ENCODE peak calls at places on chromosomes 4 and X, in seven cellular contexts. One of them, this sample, is unnamed.

GRCh38 chr4:112889619-112890294 is 159.7 kb upstream of the ANK2 start:
- DNase-seq in HepG2: no peak
- DNase-seq in K562: no peak
- DNase-seq in SK-N-SH: no peak
- DNase-seq in GM12878: peak; percentile 23
- DNase-seq in HCT116: no peak
- DNase-seq in H1: no peak
- DNase-seq in this sample: no peak

GRCh38 chr4:25146076-25146475 is 14.2 kb downstream of the SEPSECS start:
- DNase-seq in K562: peak; percentile 27
- DNase-seq in SK-N-SH: no peak
- DNase-seq in HCT116: no peak
- DNase-seq in GM12878: no peak
- DNase-seq in H1: no peak
- DNase-seq in HepG2: no peak
- DNase-seq in this sample: no peak

GRCh38 chrX:70549429-70549828 is 104.8 kb downstream of the DLG3 start:
- DNase-seq in H1: no peak
- DNase-seq in HCT116: no peak
- DNase-seq in HepG2: no peak
- DNase-seq in K562: no peak
- DNase-seq in GM12878: no peak
- DNase-seq in SK-N-SH: no peak
- DNase-seq in this sample: no peak

GRCh38 chr4:1674682-1675081 is 9.4 kb downstream of the FAM53A start:
- DNase-seq in HepG2: no peak
- DNase-seq in H1: no peak
- DNase-seq in K562: no peak
- DNase-seq in SK-N-SH: peak; percentile 38
- DNase-seq in GM12878: no peak
- DNase-seq in HCT116: no peak
- DNase-seq in this sample: no peak

GRCh38 chrX:106898462-106898861 is 4.7 kb downstream of the RIPPLY1 start:
- DNase-seq in HepG2: peak; percentile 80
- DNase-seq in GM12878: peak; percentile 16
- DNase-seq in HCT116: no peak
- DNase-seq in K562: peak; percentile 34
- DNase-seq in H1: no peak
- DNase-seq in SK-N-SH: peak; percentile 14
- DNase-seq in this sample: peak; percentile 53

GRCh38 chrX:133697656-133698055 is 282.4 kb upstream of the GPC4 start:
- DNase-seq in K562: no peak
- DNase-seq in H1: no peak
- DNase-seq in HCT116: no peak
- DNase-seq in SK-N-SH: no peak
- DNase-seq in GM12878: no peak
- DNase-seq in HepG2: no peak
- DNase-seq in this sample: no peak

GRCh38 chrX:68726366-68726765 is 78.9 kb downstream of the STARD8 start:
- DNase-seq in GM12878: no peak
- DNase-seq in SK-N-SH: no peak
- DNase-seq in K562: no peak
- DNase-seq in HCT116: no peak
- DNase-seq in HepG2: no peak
- DNase-seq in H1: no peak
- DNase-seq in this sample: no peak

GRCh38 chrX:65595460-65595876 is 60.9 kb upstream of the LAS1L start:
- DNase-seq in K562: peak; percentile 84
- DNase-seq in HepG2: peak; percentile 66
- DNase-seq in H1: peak; percentile 92
- DNase-seq in HCT116: peak; percentile 84
- DNase-seq in SK-N-SH: peak; percentile 70
- DNase-seq in GM12878: peak; percentile 89
- DNase-seq in this sample: peak; percentile 74

GRCh38 chrX:115364625-115365024 is 75.1 kb downstream of the LUZP4 start:
- DNase-seq in HCT116: no peak
- DNase-seq in HepG2: peak; percentile 46
- DNase-seq in GM12878: no peak
- DNase-seq in K562: no peak
- DNase-seq in H1: no peak
- DNase-seq in SK-N-SH: no peak
- DNase-seq in this sample: no peak

GRCh38 chr4:171846232-171846631 is 33.0 kb downstream of the GALNTL6 start:
- DNase-seq in HCT116: peak; percentile 42
- DNase-seq in K562: peak; percentile 17
- DNase-seq in H1: peak; percentile 82
- DNase-seq in HepG2: peak; percentile 31
- DNase-seq in GM12878: no peak
- DNase-seq in SK-N-SH: peak; percentile 37
- DNase-seq in this sample: no peak

GRCh38 chrX:129781134-129782014 is 1.6 kb downstream of the SASH3 start:
- DNase-seq in HCT116: no peak
- DNase-seq in GM12878: peak; percentile 83
- DNase-seq in SK-N-SH: no peak
- DNase-seq in H1: no peak
- DNase-seq in K562: no peak
- DNase-seq in HepG2: no peak
- DNase-seq in this sample: no peak

GRCh38 chr4:5152521-5152920 is 101.2 kb downstream of the STK32B start:
- DNase-seq in GM12878: no peak
- DNase-seq in K562: no peak
- DNase-seq in H1: peak; percentile 22
- DNase-seq in HepG2: no peak
- DNase-seq in SK-N-SH: no peak
- DNase-seq in HCT116: no peak
- DNase-seq in this sample: no peak

DNA sequence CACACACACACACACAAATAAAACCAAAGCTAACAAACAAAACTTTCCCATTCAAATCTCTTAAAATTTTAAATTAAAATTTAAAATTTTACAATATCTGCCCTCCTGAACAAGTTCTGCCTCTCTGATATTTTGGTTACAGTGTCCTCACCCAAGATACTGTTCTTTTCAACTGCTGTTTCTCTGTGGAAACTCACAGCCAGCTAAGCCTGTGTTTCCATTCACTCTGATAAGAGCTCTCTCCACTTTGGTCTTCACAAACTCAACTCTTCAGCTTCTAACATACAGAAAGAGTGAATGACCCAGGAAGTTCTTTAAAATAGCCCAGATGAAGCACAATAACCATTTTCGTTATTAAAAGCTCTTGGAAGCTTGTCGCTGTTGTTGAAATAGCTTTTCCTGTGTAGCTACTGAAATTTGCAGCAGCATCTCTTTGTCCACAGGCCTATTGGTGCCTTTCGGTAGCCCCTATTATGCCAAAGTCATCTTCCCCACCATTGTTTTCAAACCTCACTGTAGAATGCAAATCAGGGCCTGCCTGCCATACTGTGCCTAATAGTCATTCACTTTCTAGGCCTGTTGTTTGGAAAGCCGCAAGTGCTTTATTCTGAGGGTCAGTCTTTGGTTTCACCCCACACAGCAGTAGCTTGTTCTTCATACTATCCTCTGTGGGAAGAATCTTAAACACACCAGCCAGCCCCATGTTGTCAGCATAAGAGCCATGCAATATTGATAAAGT is 19.4 kb downstream of the INPP4B start:
- DNase-seq in K562: no peak
- DNase-seq in HepG2: no peak
- DNase-seq in SK-N-SH: no peak
- DNase-seq in HCT116: no peak
- DNase-seq in GM12878: no peak
- DNase-seq in H1: no peak
- DNase-seq in this sample: no peak
- TF ChIP-seq JUND in K562: no peak
- TF ChIP-seq JUND in HepG2: no peak
- TF ChIP-seq JUND in SK-N-SH: no peak
- TF ChIP-seq JUND in HCT116: no peak
- TF ChIP-seq JUND in GM12878: no peak
- TF ChIP-seq JUND in H1: no peak
- TF ChIP-seq JUND in this sample: no peak

GRCh38 chrX:150574824-150575409 is 6.5 kb downstream of the MTM1 start:
- DNase-seq in HepG2: no peak
- DNase-seq in HCT116: no peak
- DNase-seq in H1: no peak
- DNase-seq in K562: no peak
- DNase-seq in GM12878: no peak
- DNase-seq in SK-N-SH: no peak
- DNase-seq in this sample: no peak

GRCh38 chrX:150572206-150572605 is 3.8 kb downstream of the MTM1 start:
- DNase-seq in K562: no peak
- DNase-seq in H1: no peak
- DNase-seq in HCT116: no peak
- DNase-seq in HepG2: no peak
- DNase-seq in GM12878: no peak
- DNase-seq in SK-N-SH: no peak
- DNase-seq in this sample: peak; percentile 35

GRCh38 chrX:150575415-150575814 is 7.0 kb downstream of the MTM1 start:
- DNase-seq in HepG2: no peak
- DNase-seq in K562: no peak
- DNase-seq in H1: no peak
- DNase-seq in SK-N-SH: no peak
- DNase-seq in HCT116: peak; percentile 72
- DNase-seq in GM12878: no peak
- DNase-seq in this sample: no peak

GRCh38 chrX:150570512-150570911 is 2.1 kb downstream of the MTM1 start:
- DNase-seq in GM12878: no peak
- DNase-seq in HCT116: no peak
- DNase-seq in SK-N-SH: no peak
- DNase-seq in K562: no peak
- DNase-seq in HepG2: peak; percentile 93
- DNase-seq in H1: no peak
- DNase-seq in this sample: no peak

GRCh38 chrX:150573702-150574101 is 5.3 kb downstream of the MTM1 start:
- DNase-seq in GM12878: no peak
- DNase-seq in HCT116: no peak
- DNase-seq in HepG2: no peak
- DNase-seq in SK-N-SH: no peak
- DNase-seq in H1: no peak
- DNase-seq in K562: no peak
- DNase-seq in this sample: no peak
- TF ChIP-seq JUND in GM12878: no peak
- TF ChIP-seq JUND in HCT116: no peak
- TF ChIP-seq JUND in HepG2: no peak
- TF ChIP-seq JUND in SK-N-SH: no peak
- TF ChIP-seq JUND in H1: no peak
- TF ChIP-seq JUND in K562: no peak
- TF ChIP-seq JUND in this sample: no peak

GRCh38 chrX:54808109-54808604 is 612 bp downstream of the MAGED2 start:
- DNase-seq in SK-N-SH: peak; percentile 76
- DNase-seq in HepG2: peak; percentile 2
- DNase-seq in GM12878: no peak
- DNase-seq in K562: peak; percentile 55
- DNase-seq in HCT116: peak; percentile 6
- DNase-seq in H1: peak; percentile 80
- DNase-seq in this sample: no peak

GRCh38 chrX:54808605-54809483 is 1.3 kb downstream of the MAGED2 start:
- DNase-seq in H1: peak; percentile 90
- DNase-seq in HepG2: peak; percentile 92
- DNase-seq in K562: peak; percentile 95
- DNase-seq in HCT116: peak; percentile 87
- DNase-seq in GM12878: peak; percentile 92
- DNase-seq in SK-N-SH: peak; percentile 90
- DNase-seq in this sample: peak; percentile 98

GRCh38 chrX:54811301-54811885 is 3.8 kb downstream of the MAGED2 start:
- DNase-seq in SK-N-SH: no peak
- DNase-seq in HepG2: no peak
- DNase-seq in GM12878: no peak
- DNase-seq in K562: no peak
- DNase-seq in H1: no peak
- DNase-seq in HCT116: no peak
- DNase-seq in this sample: no peak

GRCh38 chrX:54810532-54810931 is 3.0 kb downstream of the MAGED2 start:
- DNase-seq in SK-N-SH: no peak
- DNase-seq in GM12878: no peak
- DNase-seq in H1: no peak
- DNase-seq in K562: no peak
- DNase-seq in HepG2: no peak
- DNase-seq in HCT116: no peak
- DNase-seq in this sample: no peak

DNA sequence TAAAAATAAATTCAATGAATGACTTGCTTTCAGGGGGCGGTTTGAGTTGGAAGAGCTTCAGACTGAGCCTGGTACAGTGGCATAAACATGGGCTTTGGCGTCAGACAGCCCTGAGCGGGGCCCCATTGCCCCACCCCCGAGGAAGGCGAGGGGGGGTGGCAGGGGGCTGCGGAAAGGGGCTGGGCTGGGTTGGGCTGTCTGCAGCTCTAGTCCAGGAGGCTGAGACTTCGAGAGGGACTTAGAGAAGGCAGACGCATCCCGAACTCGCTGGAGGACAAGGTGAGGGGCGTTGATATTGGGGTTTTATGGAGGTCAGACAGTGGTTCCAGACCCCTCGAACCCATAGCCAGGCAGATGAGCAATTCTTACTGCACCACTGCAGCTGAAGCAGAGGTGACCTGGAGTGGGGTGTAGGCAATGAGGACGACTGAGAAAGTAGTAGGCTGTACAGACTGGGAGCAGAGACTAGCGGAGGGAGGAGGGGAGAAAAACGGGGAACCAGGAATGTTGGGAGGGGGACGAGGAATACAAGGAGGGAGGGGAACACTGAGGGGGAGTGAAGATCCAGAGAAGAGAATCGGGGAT is at the start of gene MAGED2:
- DNase-seq in HepG2: no peak
- DNase-seq in SK-N-SH: peak; percentile 62
- DNase-seq in HCT116: no peak
- DNase-seq in H1: no peak
- DNase-seq in GM12878: no peak
- DNase-seq in K562: peak; percentile 15
- DNase-seq in this sample: no peak
- TF ChIP-seq JUND in HepG2: no peak
- TF ChIP-seq JUND in SK-N-SH: no peak
- TF ChIP-seq JUND in HCT116: no peak
- TF ChIP-seq JUND in H1: no peak
- TF ChIP-seq JUND in GM12878: no peak
- TF ChIP-seq JUND in K562: no peak
- TF ChIP-seq JUND in this sample: no peak

GRCh38 chr4:148834804-148835598 is 392.8 kb upstream of the NR3C2 start:
- DNase-seq in HCT116: no peak
- DNase-seq in SK-N-SH: no peak
- DNase-seq in HepG2: no peak
- DNase-seq in GM12878: no peak
- DNase-seq in K562: no peak
- DNase-seq in H1: no peak
- DNase-seq in this sample: no peak

GRCh38 chr4:148831945-148832344 is 389.7 kb upstream of the NR3C2 start:
- DNase-seq in HCT116: peak; percentile 4
- DNase-seq in HepG2: no peak
- DNase-seq in K562: no peak
- DNase-seq in GM12878: no peak
- DNase-seq in SK-N-SH: no peak
- DNase-seq in H1: no peak
- DNase-seq in this sample: no peak
- TF ChIP-seq JUND in HCT116: no peak
- TF ChIP-seq JUND in HepG2: no peak
- TF ChIP-seq JUND in K562: no peak
- TF ChIP-seq JUND in GM12878: no peak
- TF ChIP-seq JUND in SK-N-SH: peak; percentile 62
- TF ChIP-seq JUND in H1: no peak
- TF ChIP-seq JUND in this sample: no peak

This sample was measured in T47D.